ENCODE peak calls at places on chromosomes 6 and 20, in eight cellular contexts. N, L, B, E, P, I, W and Q are unnamed samples.

GRCh38 chr6:53043626-53044025 is 21.6 kb upstream of the FBXO9 start:
- DNase-seq in N (no peak), L (no peak), B (no peak), E (peak; percentile 46), P (no peak), I (no peak), W (no peak), Q (no peak)

GRCh38 chr6:63785006-63785405 is 149.4 kb downstream of the PHF3 start:
- DNase-seq in N (no peak), L (no peak), B (no peak), E (no peak), P (no peak), I (no peak), W (no peak), Q (no peak)

GRCh38 chr20:48502758-48503157 is 325.0 kb downstream of the PREX1 start:
- DNase-seq in N (no peak), L (no peak), B (no peak), E (no peak), P (no peak), I (no peak), W (no peak), Q (no peak)

GRCh38 chr6:95286874-95287273 is 290.5 kb upstream of the MANEA start:
- DNase-seq in N (no peak), L (no peak), B (no peak), E (no peak), P (no peak), I (no peak), W (no peak), Q (no peak)

GRCh38 chr20:4740774-4741431 is 19.2 kb downstream of the PRND start:
- DNase-seq in N (no peak), L (peak; percentile 41), B (peak; percentile 37), E (peak; percentile 38), P (peak; percentile 56), I (peak; percentile 38), W (no peak), Q (peak; percentile 52)

GRCh38 chr6:106883808-106884262 is 90.7 kb downstream of the CD24 start:
- DNase-seq in N (no peak), L (peak; percentile 49), B (no peak), E (no peak), P (no peak), I (no peak), W (no peak), Q (no peak)

GRCh38 chr20:44091026-44091425 is 96.0 kb downstream of the JPH2 start:
- DNase-seq in N (no peak), L (no peak), B (no peak), E (no peak), P (no peak), I (no peak), W (no peak), Q (no peak)

GRCh38 chr6:81814365-81815109 is 62.1 kb upstream of the TENT5A start:
- DNase-seq in N (no peak), L (no peak), B (no peak), E (peak; percentile 9), P (no peak), I (no peak), W (peak; percentile 5), Q (no peak)

GRCh38 chr20:32871622-32872160 is 13.0 kb downstream of the EFCAB8 start:
- DNase-seq in N (no peak), L (no peak), B (no peak), E (no peak), P (no peak), I (no peak), W (no peak), Q (no peak)

GRCh38 chr6:919499-919898 is 226.6 kb upstream of the EXOC2 start:
- DNase-seq in N (no peak), L (no peak), B (no peak), E (no peak), P (no peak), I (no peak), W (no peak), Q (no peak)

GRCh38 chr6:924661-925060 is 231.7 kb upstream of the EXOC2 start:
- DNase-seq in N (no peak), L (no peak), B (no peak), E (no peak), P (no peak), I (no peak), W (no peak), Q (no peak)

GRCh38 chr6:917939-918338 is 225.0 kb upstream of the EXOC2 start:
- DNase-seq in N (no peak), L (no peak), B (no peak), E (no peak), P (no peak), I (no peak), W (no peak), Q (no peak)

GRCh38 chr6:920512-920911 is 227.6 kb upstream of the EXOC2 start:
- DNase-seq in N (no peak), L (no peak), B (no peak), E (no peak), P (no peak), I (no peak), W (no peak), Q (no peak)

DNA sequence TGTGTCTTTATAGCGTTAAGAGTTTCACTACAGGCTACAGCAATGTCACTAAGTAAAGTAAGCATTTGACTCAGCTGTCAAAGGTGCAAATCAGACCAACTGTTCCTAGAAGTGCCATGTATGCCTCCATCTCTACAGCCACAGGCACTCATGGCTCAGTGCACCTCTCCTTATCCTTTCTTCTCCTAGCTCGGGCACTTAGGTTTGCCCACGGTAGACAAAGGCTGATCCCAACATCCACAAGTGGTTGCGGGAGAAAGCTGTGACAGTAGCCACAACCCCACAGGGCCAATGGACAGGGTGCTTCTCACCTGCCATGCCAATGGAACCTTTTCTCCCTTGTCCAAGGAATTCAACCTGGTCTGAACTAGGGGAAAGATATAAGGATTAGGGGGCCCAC is 228.5 kb upstream of the EXOC2 start:
- DNase-seq in N (no peak), L (no peak), B (no peak), E (no peak), P (no peak), I (no peak), W (no peak), Q (no peak)
- H3K27ac ChIP-seq in N (no peak overlapping the region), L (no peak overlapping the region), B (no peak overlapping the region), E (no peak overlapping the region), P (no peak overlapping the region), I (no peak overlapping the region), W (no peak overlapping the region), Q (no peak overlapping the region)

GRCh38 chr6:7734707-7735383 is 8.9 kb downstream of the BMP6 start:
- DNase-seq in N (no peak), L (no peak), B (no peak), E (no peak), P (no peak), I (no peak), W (no peak), Q (no peak)

GRCh38 chr6:7742214-7742613 is 16.3 kb downstream of the BMP6 start:
- DNase-seq in N (no peak), L (no peak), B (no peak), E (no peak), P (no peak), I (no peak), W (no peak), Q (no peak)

GRCh38 chr6:7732219-7732618 is 6.3 kb downstream of the BMP6 start:
- DNase-seq in N (no peak), L (no peak), B (no peak), E (no peak), P (no peak), I (no peak), W (no peak), Q (no peak)

DNA sequence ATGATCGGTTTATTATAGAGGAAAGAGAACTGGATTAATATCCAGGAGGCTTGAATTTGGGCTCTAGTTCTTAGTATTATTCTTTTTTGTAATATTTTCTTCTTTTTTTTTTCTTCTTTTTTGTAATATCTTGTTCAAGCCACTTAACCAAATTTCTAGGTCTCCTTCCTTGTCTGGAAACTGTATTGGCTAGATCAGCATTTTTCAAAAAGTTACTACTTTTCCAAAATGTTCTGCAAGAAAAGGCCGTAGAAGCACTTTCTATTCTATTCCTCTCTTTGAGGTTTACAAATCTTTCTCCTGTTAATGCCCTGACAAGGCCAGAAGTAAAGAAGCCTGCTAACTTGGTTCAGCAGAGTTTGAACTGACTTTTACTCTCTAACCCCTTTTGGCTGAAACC is 12.0 kb downstream of the BMP6 start:
- DNase-seq in N (no peak), L (no peak), B (no peak), E (no peak), P (no peak), I (no peak), W (no peak), Q (no peak)
- H3K27ac ChIP-seq in N (no peak overlapping the region), L (no peak overlapping the region), B (no peak overlapping the region), E (no peak overlapping the region), P (no peak overlapping the region), I (no peak overlapping the region), W (no peak overlapping the region), Q (no peak overlapping the region)

GRCh38 chr6:47479156-47479541 is 1.6 kb downstream of the CD2AP start:
- DNase-seq in N (no peak), L (no peak), B (no peak), E (peak; percentile 17), P (no peak), I (no peak), W (no peak), Q (no peak)

GRCh38 chr6:47483516-47483852 is 5.9 kb downstream of the CD2AP start:
- DNase-seq in N (no peak), L (no peak), B (no peak), E (no peak), P (no peak), I (no peak), W (no peak), Q (no peak)

GRCh38 chr6:47483853-47484546 is 6.4 kb downstream of the CD2AP start:
- DNase-seq in N (no peak), L (no peak), B (no peak), E (peak; percentile 35), P (no peak), I (no peak), W (no peak), Q (no peak)

GRCh38 chr6:47479874-47480273 is 2.3 kb downstream of the CD2AP start:
- DNase-seq in N (no peak), L (no peak), B (no peak), E (no peak), P (no peak), I (no peak), W (no peak), Q (no peak)

DNA sequence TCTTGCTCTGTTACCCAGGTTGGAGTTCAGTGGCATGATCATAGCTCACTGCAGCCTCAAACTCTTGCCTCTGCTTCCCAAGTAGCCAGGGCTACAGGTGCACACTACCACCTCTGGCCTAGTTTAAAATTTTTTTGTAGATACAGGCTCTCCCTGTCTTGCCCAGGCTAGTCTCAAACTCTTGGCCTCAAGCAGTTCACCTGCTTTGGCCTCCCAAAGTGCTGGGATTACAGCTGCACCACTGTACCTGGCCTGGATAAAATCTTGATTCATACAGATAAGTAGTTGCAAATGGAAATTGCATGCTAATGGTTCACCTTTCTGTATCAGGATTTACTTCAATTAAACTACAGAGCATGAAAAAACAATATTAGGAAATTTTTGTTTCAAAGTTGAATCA is 4.2 kb downstream of the CD2AP start:
- DNase-seq in N (no peak), L (no peak), B (no peak), E (no peak), P (no peak), I (no peak), W (no peak), Q (no peak)
- H3K27ac ChIP-seq in N (no peak overlapping the region), L (no peak overlapping the region), B (no peak overlapping the region), E (no peak overlapping the region), P (no peak overlapping the region), I (no peak overlapping the region), W (no peak overlapping the region), Q (no peak overlapping the region)

DNA sequence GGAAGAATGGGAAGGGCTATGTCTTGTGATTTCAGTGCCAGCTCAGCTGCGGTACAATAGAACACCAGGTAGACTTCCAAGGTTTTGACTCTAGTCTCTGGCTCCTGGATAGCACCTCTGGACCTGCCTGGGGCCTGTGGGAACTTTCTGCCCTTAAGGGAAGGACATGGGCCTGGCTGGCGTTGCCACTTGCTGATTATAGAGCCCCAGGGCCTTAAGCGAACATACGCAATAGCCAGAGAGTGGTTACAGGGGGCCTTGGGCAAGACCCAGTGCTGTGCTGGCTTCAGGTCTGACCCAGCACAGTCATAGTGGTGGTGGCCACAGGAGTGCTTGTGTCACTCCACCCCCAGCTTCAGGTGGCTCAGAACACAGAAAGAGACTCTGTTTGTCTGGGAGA is 131.1 kb upstream of the COL21A1 start:
- DNase-seq in N (no peak), L (no peak), B (no peak), E (no peak), P (no peak), I (no peak), W (no peak), Q (no peak)
- H3K27ac ChIP-seq in N (no peak overlapping the region), L (no peak overlapping the region), B (peak overlapping the region; percentile 96), E (no peak overlapping the region), P (no peak overlapping the region), I (no peak overlapping the region), W (peak overlapping the region; percentile 77), Q (no peak overlapping the region)